ENCODE peak calls at places on chromosomes 5 and 9, in four cellular contexts. S is GM12878, U is HepG2, W is K562. L is an unnamed sample.

GRCh38 chr9:12627091-12627490 is 66.1 kb upstream of the TYRP1 start:
- DNase-seq in S (no peak), U (no peak), W (no peak), L (no peak)

GRCh38 chr5:145925803-145926202 is 10.6 kb upstream of the SH3RF2 start:
- DNase-seq in S (no peak), U (no peak), W (no peak), L (peak; percentile 38)

GRCh38 chr5:42021119-42021518 is 96.0 kb downstream of the FBXO4 start:
- DNase-seq in S (no peak), U (no peak), W (no peak), L (no peak)

GRCh38 chr5:134224905-134225779 is 731 bp downstream of the PPP2CA start:
- DNase-seq in S (no peak), U (peak; percentile 65), W (peak; percentile 75), L (peak; percentile 78)

GRCh38 chr5:15796096-15796495 is 296.1 kb downstream of the FBXL7 start:
- DNase-seq in S (no peak), U (no peak), W (no peak), L (no peak)

GRCh38 chr5:32531885-32532520 is 53.4 kb upstream of the SUB1 start:
- DNase-seq in S (peak; percentile 60), U (peak; percentile 82), W (no peak), L (no peak)

GRCh38 chr5:592158-592557 is 20.0 kb upstream of the CEP72 start:
- DNase-seq in S (no peak), U (no peak), W (no peak), L (no peak)

GRCh38 chr9:114221706-114222465 is 66.5 kb downstream of the COL27A1 start:
- DNase-seq in S (no peak), U (no peak), W (no peak), L (peak; percentile 84)

GRCh38 chr5:147332643-147333042 is 97.8 kb downstream of the STK32A start:
- DNase-seq in S (peak; percentile 32), U (no peak), W (no peak), L (no peak)

GRCh38 chr5:37665889-37666288 is 174.0 kb downstream of the GDNF start:
- DNase-seq in S (no peak), U (no peak), W (no peak), L (peak; percentile 61)

DNA sequence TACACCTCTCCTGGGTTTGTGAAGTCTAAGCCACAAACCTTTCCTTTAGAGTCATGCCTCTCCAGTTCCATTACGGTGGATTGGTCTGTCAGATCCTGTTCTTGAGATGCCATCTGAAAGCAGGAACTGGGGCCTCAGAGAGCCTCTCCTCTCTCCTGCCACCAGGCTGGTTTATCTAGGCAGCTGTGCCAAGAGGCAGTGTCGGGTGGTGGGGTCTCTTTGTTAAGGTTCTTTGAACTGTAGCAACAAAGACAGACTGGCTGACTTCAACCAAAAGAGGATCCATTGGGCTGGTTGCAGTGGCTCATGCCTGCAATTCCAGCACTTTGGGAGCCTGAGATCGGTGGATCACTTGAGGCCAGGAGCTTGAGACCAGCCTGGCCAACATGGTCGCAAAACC is 66.0 kb upstream of the ANGPTL2 start:
- DNase-seq in S (no peak), U (no peak), W (no peak), L (no peak)
- H3K9ac ChIP-seq in S (no peak overlapping the region), U (no peak overlapping the region), W (no peak overlapping the region), L (no peak overlapping the region)

DNA sequence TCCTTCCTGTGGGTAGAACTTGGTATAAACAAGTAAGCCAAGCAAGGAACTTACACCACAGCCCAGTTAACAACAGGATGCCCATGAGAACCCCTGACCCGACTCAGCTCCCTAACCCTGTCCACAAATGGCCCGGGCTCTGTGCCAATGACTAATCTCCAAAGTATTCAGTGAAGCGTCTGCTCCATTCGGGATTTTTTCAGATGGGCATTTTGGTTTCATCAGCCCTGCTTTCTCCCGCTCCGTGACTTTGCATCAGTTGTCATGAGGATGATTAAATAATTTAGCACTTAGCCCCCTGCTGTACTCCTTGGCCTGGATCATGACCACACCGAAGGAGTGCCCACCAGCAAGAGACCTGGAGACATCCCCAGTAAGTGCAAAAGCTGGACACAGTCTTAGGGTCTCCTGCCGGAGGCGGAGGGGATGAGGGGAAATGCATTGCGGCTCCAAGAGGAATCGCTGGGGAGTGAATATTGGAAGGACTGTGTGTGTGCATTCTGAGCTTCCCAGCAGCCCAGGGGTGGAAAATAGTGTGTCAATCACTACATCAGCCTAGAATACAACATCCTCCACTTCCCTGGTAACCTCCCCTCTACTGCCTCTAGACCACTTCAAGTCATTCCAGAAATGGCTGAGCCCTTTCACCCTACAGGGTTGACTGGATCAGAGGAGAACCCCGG is 41.4 kb upstream of the DNAH5 start:
- DNase-seq in S (no peak), U (peak; percentile 42), W (no peak), L (peak; percentile 92)
- H3K4me3 ChIP-seq in S (no peak overlapping the region), U (no peak overlapping the region), W (no peak overlapping the region), L (peak overlapping the region; percentile 62)

DNA sequence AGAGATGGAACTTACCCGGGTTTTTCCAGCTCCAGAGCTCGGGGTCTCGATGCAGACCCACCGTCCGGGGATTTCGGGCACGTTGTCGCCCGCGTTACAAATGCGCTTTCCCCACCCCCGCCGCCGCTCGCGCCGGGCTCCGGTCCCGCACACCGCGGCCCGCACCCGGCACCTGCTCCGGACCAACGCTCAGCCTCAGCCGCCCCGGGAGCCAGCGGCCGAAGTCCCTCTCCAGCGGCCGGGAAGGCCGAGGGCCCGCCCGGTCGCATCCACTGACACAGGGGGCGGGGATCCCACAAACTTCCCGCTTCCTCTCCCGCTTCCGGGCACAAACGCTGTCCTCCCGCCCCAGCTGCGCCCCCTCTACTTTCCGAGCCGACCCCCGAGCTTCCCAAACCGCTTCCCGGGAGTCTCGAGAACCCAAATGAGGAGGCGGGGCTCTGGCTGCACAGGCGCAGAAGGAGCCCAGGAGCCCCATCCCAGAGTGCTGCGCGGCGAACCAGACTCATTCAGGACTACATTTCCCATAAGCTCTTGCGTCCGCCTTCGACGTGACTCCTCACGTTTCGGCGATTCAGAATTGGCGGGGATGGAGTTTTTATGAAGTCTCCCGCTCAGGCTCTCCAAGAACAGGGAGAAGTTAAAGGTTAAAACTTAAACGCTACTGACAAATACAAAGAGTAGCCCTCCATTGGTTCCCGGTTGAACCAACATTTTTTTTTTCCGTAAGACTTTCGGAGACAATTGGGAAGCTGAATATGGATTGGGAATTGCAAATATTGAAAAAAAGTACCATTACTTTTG is at the start of gene ZNF782:
- DNase-seq in S (peak; percentile 60), U (peak; percentile 93), W (peak; percentile 90), L (peak; percentile 95)
- TF ChIP-seq POLR2AphosphoS5 in S (peak; percentile 38), U (peak; percentile 84), W (peak; percentile 70), L (peak; percentile 21)

DNA sequence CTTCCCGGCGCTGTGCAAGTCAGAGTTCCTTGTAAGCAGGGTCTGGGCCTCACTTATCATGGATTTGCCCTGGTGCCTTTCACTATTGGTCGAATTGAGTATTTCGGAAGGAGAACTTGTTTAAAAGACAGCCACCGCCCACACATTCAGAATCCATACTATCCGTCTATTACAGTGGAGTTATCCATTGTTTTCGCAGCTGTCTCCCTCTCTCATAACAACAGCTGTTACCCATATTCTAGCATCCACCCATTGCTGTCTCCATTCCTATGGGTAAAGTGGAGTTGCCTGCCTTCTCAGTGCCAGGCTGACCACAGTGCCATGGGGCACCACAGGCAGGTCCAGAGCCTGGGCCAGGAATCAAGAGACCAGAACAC is 20.2 kb downstream of the FAXDC2 start:
- DNase-seq in S (no peak), U (no peak), W (no peak), L (no peak)
- H3K9ac ChIP-seq in S (no peak overlapping the region), U (no peak overlapping the region), W (peak overlapping the region; percentile 2), L (no peak overlapping the region)

GRCh38 chr9:25225938-25226760 is 452.1 kb downstream of the TUSC1 start:
- DNase-seq in S (no peak), U (no peak), W (no peak), L (no peak)
- H3K4me3 ChIP-seq in S (no peak overlapping the region), U (no peak overlapping the region), W (no peak overlapping the region), L (no peak overlapping the region)

GRCh38 chr9:33211695-33212393 is 28.1 kb upstream of the SPINK4 start:
- DNase-seq in S (no peak), U (no peak), W (no peak), L (no peak)
- TF ChIP-seq POLR2AphosphoS5 in S (no peak), U (no peak), W (no peak), L (no peak)

GRCh38 chr5:91190333-91190680 is 192.8 kb downstream of the ARRDC3 start:
- DNase-seq in S (no peak), U (no peak), W (no peak), L (no peak)
- H3K9ac ChIP-seq in S (no peak overlapping the region), U (no peak overlapping the region), W (no peak overlapping the region), L (no peak overlapping the region)

DNA sequence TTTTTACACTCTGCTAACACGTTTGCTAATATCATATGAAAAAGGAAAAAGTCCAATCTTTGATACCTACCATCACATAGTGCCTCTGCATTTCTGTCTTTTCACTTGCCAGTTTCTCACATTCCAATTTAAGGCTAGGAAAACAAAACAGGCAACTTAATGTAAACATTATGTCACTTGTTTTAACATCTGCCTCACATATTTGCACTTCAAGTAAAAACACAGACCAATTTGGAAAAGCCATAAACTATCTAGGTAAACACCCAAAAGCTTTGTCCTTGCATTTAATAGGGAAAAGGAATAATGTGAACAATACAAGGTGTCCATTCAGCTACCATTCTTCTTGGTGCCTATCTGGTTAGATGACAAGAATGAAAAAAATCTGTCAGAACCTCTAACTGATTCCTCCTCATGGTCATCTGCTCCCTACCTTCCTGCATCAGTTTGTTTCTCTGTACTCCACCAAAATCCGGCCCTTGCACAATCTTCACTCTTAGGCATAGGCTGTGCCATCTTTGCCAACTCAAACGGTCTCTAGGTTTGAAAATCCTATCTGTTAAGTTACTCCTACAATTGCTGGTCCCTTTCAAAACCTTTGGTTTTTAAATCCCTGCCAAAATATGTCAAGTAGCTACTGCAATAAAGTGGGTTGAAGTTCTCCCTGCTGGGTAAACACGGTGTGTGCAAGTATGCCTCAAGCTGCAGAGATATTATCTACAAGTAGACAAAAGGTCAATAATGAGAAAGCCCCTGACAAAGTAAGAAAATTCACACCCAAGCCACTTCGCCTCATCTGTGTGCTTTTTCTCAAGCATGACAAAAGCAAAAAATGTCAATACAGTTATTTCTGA is 3.4 kb downstream of the TLE1 start:
- DNase-seq in S (no peak), U (peak; percentile 46), W (no peak), L (peak; percentile 55)
- H3K4me3 ChIP-seq in S (no peak overlapping the region), U (peak overlapping the region; percentile 87), W (no peak overlapping the region), L (no peak overlapping the region)

DNA sequence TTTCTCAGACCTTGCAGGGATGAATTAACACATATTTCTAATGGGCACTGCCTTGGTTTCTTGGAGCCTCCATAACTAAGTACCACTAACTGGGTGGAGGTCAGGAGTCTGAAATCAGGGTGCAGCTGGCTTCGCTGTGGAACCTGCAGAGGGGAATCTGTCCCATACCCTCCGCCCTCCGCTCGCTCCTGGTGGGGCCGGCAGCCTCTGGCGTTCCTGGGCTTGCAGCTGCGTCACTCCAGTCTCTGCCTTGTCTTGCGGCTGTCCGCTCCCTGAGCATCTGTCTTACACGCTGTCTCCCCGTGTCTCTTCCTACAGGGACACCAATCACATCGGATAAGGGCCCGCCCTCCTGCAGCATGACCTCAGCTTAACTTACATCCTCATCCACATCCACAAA is 45.3 kb downstream of the NTNG2 start:
- DNase-seq in S (no peak), U (no peak), W (no peak), L (no peak)
- TF ChIP-seq POLR2AphosphoS5 in S (no peak), U (no peak), W (no peak), L (no peak)

GRCh38 chr9:136228107-136228875 is 17.3 kb downstream of the QSOX2 start:
- DNase-seq in S (no peak), U (peak; percentile 13), W (no peak), L (peak; percentile 48)
- H3K9ac ChIP-seq in S (no peak overlapping the region), U (no peak overlapping the region), W (peak overlapping the region; percentile 19), L (no peak overlapping the region)

L was measured in endothelial cell of umbilical vein.